ENCODE peak calls at places on chromosomes 6 and 20, in eight cellular contexts. One of them, this sample, is unnamed.

GRCh38 chr20:63117151-63117550 is 98.8 kb downstream of the YTHDF1 start:
- DNase-seq in HCT116: no peak
- DNase-seq in heart left ventricle: no peak
- DNase-seq in colonic mucosa: no peak
- DNase-seq in kidney epithelial cell: no peak
- DNase-seq in brain microvascular endothelial cell: no peak
- DNase-seq in B cell: no peak
- DNase-seq in IMR-90: no peak
- DNase-seq in this sample: no peak

GRCh38 chr6:25136879-25137278 is 142.3 kb upstream of the CARMIL1 start:
- DNase-seq in HCT116: no peak
- DNase-seq in heart left ventricle: peak; percentile 40
- DNase-seq in IMR-90: no peak
- DNase-seq in colonic mucosa: no peak
- DNase-seq in brain microvascular endothelial cell: no peak
- DNase-seq in B cell: no peak
- DNase-seq in kidney epithelial cell: no peak
- DNase-seq in this sample: no peak

GRCh38 chr6:151330130-151330715 is 61.1 kb downstream of the ZBTB2 start:
- DNase-seq in HCT116: no peak
- DNase-seq in kidney epithelial cell: no peak
- DNase-seq in B cell: no peak
- DNase-seq in colonic mucosa: no peak
- DNase-seq in IMR-90: peak; percentile 88
- DNase-seq in heart left ventricle: no peak
- DNase-seq in brain microvascular endothelial cell: peak; percentile 29
- DNase-seq in this sample: no peak

GRCh38 chr6:13681305-13682061 is 30.2 kb downstream of the RANBP9 start:
- DNase-seq in heart left ventricle: no peak
- DNase-seq in brain microvascular endothelial cell: no peak
- DNase-seq in HCT116: no peak
- DNase-seq in kidney epithelial cell: no peak
- DNase-seq in IMR-90: no peak
- DNase-seq in B cell: no peak
- DNase-seq in colonic mucosa: no peak
- DNase-seq in this sample: peak; percentile 32

GRCh38 chr6:135870722-135871121 is 19.2 kb downstream of the PDE7B start:
- DNase-seq in kidney epithelial cell: no peak
- DNase-seq in heart left ventricle: no peak
- DNase-seq in IMR-90: peak; percentile 88
- DNase-seq in HCT116: no peak
- DNase-seq in brain microvascular endothelial cell: peak; percentile 84
- DNase-seq in B cell: no peak
- DNase-seq in colonic mucosa: no peak
- DNase-seq in this sample: no peak

GRCh38 chr6:72551470-72551869 is 70.4 kb upstream of the KCNQ5 start:
- DNase-seq in B cell: no peak
- DNase-seq in IMR-90: no peak
- DNase-seq in HCT116: no peak
- DNase-seq in brain microvascular endothelial cell: no peak
- DNase-seq in kidney epithelial cell: no peak
- DNase-seq in colonic mucosa: no peak
- DNase-seq in heart left ventricle: no peak
- DNase-seq in this sample: no peak

GRCh38 chr6:144289006-144289405 is 3.9 kb downstream of the UTRN start:
- DNase-seq in kidney epithelial cell: no peak
- DNase-seq in B cell: no peak
- DNase-seq in HCT116: no peak
- DNase-seq in IMR-90: no peak
- DNase-seq in heart left ventricle: no peak
- DNase-seq in brain microvascular endothelial cell: no peak
- DNase-seq in colonic mucosa: no peak
- DNase-seq in this sample: no peak

GRCh38 chr6:128156315-128157111 is 255.7 kb upstream of the THEMIS start:
- DNase-seq in kidney epithelial cell: no peak
- DNase-seq in IMR-90: no peak
- DNase-seq in colonic mucosa: no peak
- DNase-seq in B cell: no peak
- DNase-seq in brain microvascular endothelial cell: no peak
- DNase-seq in HCT116: no peak
- DNase-seq in heart left ventricle: no peak
- DNase-seq in this sample: no peak

GRCh38 chr6:168216139-168216538 is 103.4 kb downstream of the DACT2 start:
- DNase-seq in IMR-90: no peak
- DNase-seq in heart left ventricle: no peak
- DNase-seq in colonic mucosa: no peak
- DNase-seq in kidney epithelial cell: no peak
- DNase-seq in brain microvascular endothelial cell: no peak
- DNase-seq in HCT116: no peak
- DNase-seq in B cell: no peak
- DNase-seq in this sample: no peak

GRCh38 chr6:4549556-4550226 is 226.5 kb upstream of the CDYL start:
- DNase-seq in HCT116: no peak
- DNase-seq in B cell: no peak
- DNase-seq in brain microvascular endothelial cell: no peak
- DNase-seq in colonic mucosa: no peak
- DNase-seq in heart left ventricle: no peak
- DNase-seq in IMR-90: no peak
- DNase-seq in kidney epithelial cell: no peak
- DNase-seq in this sample: no peak

GRCh38 chr6:131199568-131200272 is 64.5 kb downstream of the AKAP7 start:
- DNase-seq in kidney epithelial cell: peak; percentile 19
- DNase-seq in colonic mucosa: peak; percentile 51
- DNase-seq in heart left ventricle: no peak
- DNase-seq in HCT116: peak; percentile 12
- DNase-seq in IMR-90: peak; percentile 47
- DNase-seq in B cell: peak; percentile 49
- DNase-seq in brain microvascular endothelial cell: peak; percentile 40
- DNase-seq in this sample: peak; percentile 81

GRCh38 chr6:145368075-145368474 is 367.2 kb downstream of the EPM2A start:
- DNase-seq in brain microvascular endothelial cell: no peak
- DNase-seq in HCT116: no peak
- DNase-seq in IMR-90: peak; percentile 4
- DNase-seq in heart left ventricle: peak; percentile 31
- DNase-seq in kidney epithelial cell: no peak
- DNase-seq in colonic mucosa: no peak
- DNase-seq in B cell: no peak
- DNase-seq in this sample: no peak

GRCh38 chr6:161215193-161215592 is 58.7 kb downstream of the AGPAT4 start:
- DNase-seq in B cell: no peak
- DNase-seq in brain microvascular endothelial cell: peak; percentile 99
- DNase-seq in heart left ventricle: no peak
- DNase-seq in HCT116: no peak
- DNase-seq in colonic mucosa: no peak
- DNase-seq in kidney epithelial cell: no peak
- DNase-seq in IMR-90: peak; percentile 100
- DNase-seq in this sample: no peak

GRCh38 chr6:53309059-53309896 is 39.5 kb downstream of the ELOVL5 start:
- DNase-seq in brain microvascular endothelial cell: no peak
- DNase-seq in colonic mucosa: no peak
- DNase-seq in HCT116: no peak
- DNase-seq in heart left ventricle: no peak
- DNase-seq in B cell: no peak
- DNase-seq in IMR-90: peak; percentile 65
- DNase-seq in kidney epithelial cell: no peak
- DNase-seq in this sample: peak; percentile 46

GRCh38 chr6:27591660-27592059 is 118.8 kb upstream of the ZNF184 start:
- DNase-seq in B cell: no peak
- DNase-seq in colonic mucosa: no peak
- DNase-seq in HCT116: no peak
- DNase-seq in IMR-90: peak; percentile 52
- DNase-seq in kidney epithelial cell: no peak
- DNase-seq in brain microvascular endothelial cell: peak; percentile 71
- DNase-seq in heart left ventricle: no peak
- DNase-seq in this sample: no peak

GRCh38 chr6:111173341-111173740 is 86.0 kb downstream of the SLC16A10 start:
- DNase-seq in IMR-90: no peak
- DNase-seq in heart left ventricle: no peak
- DNase-seq in kidney epithelial cell: no peak
- DNase-seq in colonic mucosa: no peak
- DNase-seq in B cell: no peak
- DNase-seq in brain microvascular endothelial cell: no peak
- DNase-seq in HCT116: no peak
- DNase-seq in this sample: no peak

GRCh38 chr6:130223508-130223907 is 757 bp upstream of the SAMD3 start:
- DNase-seq in colonic mucosa: peak; percentile 19
- DNase-seq in brain microvascular endothelial cell: no peak
- DNase-seq in IMR-90: no peak
- DNase-seq in kidney epithelial cell: no peak
- DNase-seq in heart left ventricle: no peak
- DNase-seq in B cell: peak; percentile 23
- DNase-seq in HCT116: no peak
- DNase-seq in this sample: peak; percentile 38

GRCh38 chr6:90940812-90941481 is 354.1 kb upstream of the MAP3K7 start:
- DNase-seq in IMR-90: peak; percentile 66
- DNase-seq in kidney epithelial cell: peak; percentile 16
- DNase-seq in heart left ventricle: no peak
- DNase-seq in B cell: peak; percentile 30
- DNase-seq in colonic mucosa: no peak
- DNase-seq in HCT116: peak; percentile 43
- DNase-seq in brain microvascular endothelial cell: peak; percentile 40
- DNase-seq in this sample: peak; percentile 67

GRCh38 chr6:18823782-18824386 is 436.7 kb downstream of the RNF144B start:
- DNase-seq in HCT116: peak; percentile 74
- DNase-seq in IMR-90: peak; percentile 1
- DNase-seq in colonic mucosa: peak; percentile 30
- DNase-seq in kidney epithelial cell: no peak
- DNase-seq in heart left ventricle: no peak
- DNase-seq in brain microvascular endothelial cell: peak; percentile 19
- DNase-seq in B cell: no peak
- DNase-seq in this sample: no peak

GRCh38 chr6:28980797-28981390 is 24.2 kb downstream of the ZNF311 start:
- DNase-seq in kidney epithelial cell: no peak
- DNase-seq in brain microvascular endothelial cell: peak; percentile 84
- DNase-seq in IMR-90: peak; percentile 77
- DNase-seq in HCT116: peak; percentile 80
- DNase-seq in colonic mucosa: peak; percentile 56
- DNase-seq in B cell: peak; percentile 61
- DNase-seq in heart left ventricle: peak; percentile 53
- DNase-seq in this sample: peak; percentile 74

GRCh38 chr6:28981391-28981832 is 23.7 kb downstream of the ZNF311 start:
- DNase-seq in colonic mucosa: peak; percentile 79
- DNase-seq in brain microvascular endothelial cell: peak; percentile 47
- DNase-seq in heart left ventricle: peak; percentile 54
- DNase-seq in kidney epithelial cell: no peak
- DNase-seq in B cell: no peak
- DNase-seq in IMR-90: peak; percentile 59
- DNase-seq in HCT116: peak; percentile 48
- DNase-seq in this sample: no peak

GRCh38 chr6:28981833-28982475 is 23.2 kb downstream of the ZNF311 start:
- DNase-seq in IMR-90: peak; percentile 87
- DNase-seq in colonic mucosa: peak; percentile 77
- DNase-seq in brain microvascular endothelial cell: peak; percentile 90
- DNase-seq in heart left ventricle: peak; percentile 73
- DNase-seq in kidney epithelial cell: no peak
- DNase-seq in B cell: peak; percentile 58
- DNase-seq in HCT116: peak; percentile 91
- DNase-seq in this sample: peak; percentile 72

GRCh38 chr6:28983838-28984237 is 21.3 kb downstream of the ZNF311 start:
- DNase-seq in kidney epithelial cell: no peak
- DNase-seq in colonic mucosa: no peak
- DNase-seq in IMR-90: no peak
- DNase-seq in heart left ventricle: no peak
- DNase-seq in brain microvascular endothelial cell: no peak
- DNase-seq in B cell: no peak
- DNase-seq in HCT116: no peak
- DNase-seq in this sample: no peak

GRCh38 chr6:28982476-28983266 is 22.4 kb downstream of the ZNF311 start:
- DNase-seq in IMR-90: peak; percentile 67
- DNase-seq in kidney epithelial cell: no peak
- DNase-seq in heart left ventricle: no peak
- DNase-seq in B cell: no peak
- DNase-seq in HCT116: no peak
- DNase-seq in brain microvascular endothelial cell: peak; percentile 71
- DNase-seq in colonic mucosa: no peak
- DNase-seq in this sample: no peak
- TF ChIP-seq CTCF in IMR-90: peak; percentile 16
- TF ChIP-seq CTCF in kidney epithelial cell: peak; percentile 24
- TF ChIP-seq CTCF in heart left ventricle: no peak
- TF ChIP-seq CTCF in B cell: no peak
- TF ChIP-seq CTCF in HCT116: no peak
- TF ChIP-seq CTCF in brain microvascular endothelial cell: peak; percentile 54
- TF ChIP-seq CTCF in colonic mucosa: no peak
- TF ChIP-seq CTCF in this sample: no peak

GRCh38 chr6:132235596-132236280 is 165.5 kb downstream of the MOXD1 start:
- DNase-seq in B cell: no peak
- DNase-seq in IMR-90: no peak
- DNase-seq in colonic mucosa: no peak
- DNase-seq in brain microvascular endothelial cell: no peak
- DNase-seq in heart left ventricle: no peak
- DNase-seq in HCT116: no peak
- DNase-seq in kidney epithelial cell: no peak
- DNase-seq in this sample: no peak
- TF ChIP-seq CTCF in B cell: no peak
- TF ChIP-seq CTCF in IMR-90: no peak
- TF ChIP-seq CTCF in colonic mucosa: no peak
- TF ChIP-seq CTCF in brain microvascular endothelial cell: no peak
- TF ChIP-seq CTCF in heart left ventricle: no peak
- TF ChIP-seq CTCF in HCT116: no peak
- TF ChIP-seq CTCF in kidney epithelial cell: no peak
- TF ChIP-seq CTCF in this sample: no peak

DNA sequence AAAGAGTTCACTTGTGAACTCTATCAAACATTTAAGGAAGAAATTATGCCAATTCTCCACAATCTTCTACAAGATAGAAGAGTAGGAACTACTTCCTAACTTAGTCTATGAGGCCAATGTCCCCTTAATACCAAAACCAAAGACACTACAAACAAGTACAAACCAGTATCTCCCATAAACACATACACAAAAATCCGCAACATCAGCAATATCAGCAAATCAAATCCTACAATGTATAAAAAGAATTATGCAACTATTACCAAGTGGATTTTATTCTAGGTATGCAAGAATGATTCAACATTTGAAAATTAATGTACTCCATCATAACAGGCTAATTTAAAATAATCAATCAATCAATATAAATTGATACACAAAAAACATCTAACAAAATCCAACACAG is 45.4 kb downstream of the SYCP2 start:
- DNase-seq in colonic mucosa: no peak
- DNase-seq in kidney epithelial cell: no peak
- DNase-seq in brain microvascular endothelial cell: no peak
- DNase-seq in heart left ventricle: no peak
- DNase-seq in B cell: no peak
- DNase-seq in IMR-90: no peak
- DNase-seq in HCT116: no peak
- DNase-seq in this sample: no peak
- TF ChIP-seq CTCF in colonic mucosa: no peak
- TF ChIP-seq CTCF in kidney epithelial cell: no peak
- TF ChIP-seq CTCF in brain microvascular endothelial cell: no peak
- TF ChIP-seq CTCF in heart left ventricle: no peak
- TF ChIP-seq CTCF in B cell: no peak
- TF ChIP-seq CTCF in IMR-90: no peak
- TF ChIP-seq CTCF in HCT116: no peak
- TF ChIP-seq CTCF in this sample: no peak

DNA sequence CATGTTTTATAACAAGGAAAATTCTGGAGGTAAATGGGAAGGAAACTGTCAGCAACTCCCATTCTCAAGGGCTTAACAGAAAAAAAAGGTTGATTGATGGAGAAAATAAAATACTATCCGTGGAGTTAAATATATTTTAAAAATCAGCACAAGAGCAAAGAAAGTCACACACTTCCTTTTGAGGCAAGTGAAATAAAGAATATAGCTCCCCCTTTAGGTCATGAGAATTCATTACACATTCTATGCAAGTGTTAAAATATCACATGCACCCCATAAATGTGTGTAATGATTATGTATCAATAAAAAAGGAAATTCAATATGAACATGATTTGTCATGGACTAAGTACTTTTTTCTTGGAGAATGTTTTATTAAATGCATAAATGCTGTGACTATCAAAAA is 349.2 kb downstream of the TPBG start:
- DNase-seq in IMR-90: no peak
- DNase-seq in colonic mucosa: no peak
- DNase-seq in brain microvascular endothelial cell: no peak
- DNase-seq in heart left ventricle: no peak
- DNase-seq in B cell: no peak
- DNase-seq in kidney epithelial cell: no peak
- DNase-seq in HCT116: no peak
- DNase-seq in this sample: peak; percentile 32
- TF ChIP-seq CTCF in IMR-90: peak; percentile 26
- TF ChIP-seq CTCF in colonic mucosa: no peak
- TF ChIP-seq CTCF in brain microvascular endothelial cell: peak; percentile 13
- TF ChIP-seq CTCF in heart left ventricle: no peak
- TF ChIP-seq CTCF in B cell: peak; percentile 25
- TF ChIP-seq CTCF in kidney epithelial cell: peak; percentile 19
- TF ChIP-seq CTCF in HCT116: peak; percentile 33
- TF ChIP-seq CTCF in this sample: peak; percentile 27